ENCODE peak calls at places on chromosomes 4 and X, in ten cellular contexts. F is T-cell; M is activated naive CD8-positive, alpha-beta T cell treated with anti-CD3 and anti-CD28 coated beads, Interleukin-2, amount 50 U/mL, for 16 hours; R is Right ventricle myocardium superior; O is amygdala; P is NCI-H1417; Q is COR-L47; L is NCI-H524 treated with DMSO at 0.1 percent for 48 hours; V is MM.1S; Z is cortex of kidney. H is an unnamed sample.

GRCh38 chr4:113575391-113575790 is 186.1 kb downstream of the CAMK2D start:
- DNase-seq in F (no peak), M (no peak), R (no peak), O (no peak), P (no peak), Q (no peak), L (no peak), V (no peak), Z (no peak), H (peak; percentile 13)

GRCh38 chrX:153882086-153882498 is 3.9 kb downstream of the L1CAM start:
- DNase-seq in F (no peak), M (no peak), R (no peak), O (no peak), P (no peak), Q (no peak), L (no peak), V (no peak), Z (no peak), H (peak; percentile 50)

GRCh38 chr4:55819634-55820033 is at the start of gene EXOC1L:
- DNase-seq in F (no peak), M (no peak), R (no peak), O (no peak), P (no peak), Q (no peak), L (no peak), V (no peak), Z (no peak), H (no peak)

GRCh38 chr4:151129801-151130200 is 30.4 kb downstream of the RPS3A start:
- DNase-seq in F (no peak), M (no peak), R (no peak), O (no peak), P (no peak), Q (no peak), L (no peak), V (no peak), Z (no peak), H (no peak)

GRCh38 chr4:54575919-54576318 is 81.8 kb upstream of the KIT start:
- DNase-seq in F (no peak), M (no peak), R (no peak), O (no peak), P (no peak), Q (no peak), L (no peak), V (no peak), Z (no peak), H (peak; percentile 27)

GRCh38 chr4:71290481-71290880 is 48.3 kb upstream of the SLC4A4 start:
- DNase-seq in F (no peak), M (no peak), R (no peak), O (no peak), P (no peak), Q (no peak), L (no peak), V (no peak), Z (no peak), H (no peak)

GRCh38 chrX:50579955-50580354 is 109.3 kb upstream of the DGKK start:
- DNase-seq in F (no peak), M (no peak), R (no peak), O (peak; percentile 0), P (peak; percentile 59), Q (peak; percentile 0), L (peak; percentile 13), V (peak; percentile 72), Z (no peak), H (peak; percentile 53)

GRCh38 chrX:37652053-37652452 is 33.5 kb upstream of the XK start:
- DNase-seq in F (no peak), M (no peak), R (no peak), O (no peak), P (no peak), Q (no peak), L (no peak), V (peak; percentile 49), Z (no peak), H (peak; percentile 20)

GRCh38 chr4:40682298-40683101 is 52.8 kb upstream of the RBM47 start:
- DNase-seq in F (no peak), M (no peak), R (no peak), O (no peak), P (no peak), Q (no peak), L (no peak), V (no peak), Z (no peak), H (no peak)

GRCh38 chr4:107276052-107276451 is 239.9 kb upstream of the DKK2 start:
- DNase-seq in F (no peak), M (no peak), R (no peak), O (no peak), P (no peak), Q (no peak), L (no peak), V (no peak), Z (no peak), H (no peak)

GRCh38 chr4:122777846-122778501 is 45.5 kb downstream of the BBS12 start:
- DNase-seq in F (no peak), M (no peak), R (no peak), O (no peak), P (no peak), Q (no peak), L (no peak), V (no peak), Z (no peak), H (no peak)

GRCh38 chr4:76589872-76590846 is 155.1 kb downstream of the SHROOM3 start:
- DNase-seq in F (no peak), M (no peak), R (peak; percentile 63), O (no peak), P (no peak), Q (no peak), L (no peak), V (no peak), Z (no peak), H (peak; percentile 75)

GRCh38 chrX:261167-261857 is 19.9 kb upstream of the PLCXD1 start:
- DNase-seq in F (no peak), M (no peak), R (no peak), O (no peak), P (no peak), Q (no peak), L (no peak), V (no peak), Z (no peak), H (peak; percentile 24)

GRCh38 chr4:1290165-1290977 is 680 bp downstream of the MAEA start:
- DNase-seq in F (no peak), M (no peak), R (no peak), O (no peak), P (no peak), Q (no peak), L (no peak), V (peak; percentile 45), Z (no peak), H (peak; percentile 33)

GRCh38 chr4:44869222-44869882 is 143.0 kb upstream of the GNPDA2 start:
- DNase-seq in F (no peak), M (no peak), R (no peak), O (no peak), P (no peak), Q (no peak), L (no peak), V (no peak), Z (no peak), H (peak; percentile 5)

H was measured in mammary epithelial cell.